ENCODE peak calls at places on chromosomes 1 and 21, in ten cellular contexts. One of them, this sample, is unnamed.

GRCh38 chr1:58580186-58580585 is 3.1 kb upstream of the TACSTD2 start:
- DNase-seq in AG04450: no peak
- DNase-seq in MM.1S: no peak
- DNase-seq in hepatocyte: no peak
- DNase-seq in CD4-positive, CD25-positive, alpha-beta regulatory T cell: no peak
- DNase-seq in mesenchymal stem cell: peak; percentile 35
- DNase-seq in upper lobe of right lung: no peak
- DNase-seq in HCT116: no peak
- DNase-seq in heart right ventricle: no peak
- DNase-seq in iPS DF 6.9: no peak
- DNase-seq in this sample: no peak

GRCh38 chr1:23246274-23246673 is 29.0 kb upstream of the HTR1D start:
- DNase-seq in MM.1S: no peak
- DNase-seq in heart right ventricle: no peak
- DNase-seq in iPS DF 6.9: no peak
- DNase-seq in AG04450: no peak
- DNase-seq in upper lobe of right lung: no peak
- DNase-seq in mesenchymal stem cell: no peak
- DNase-seq in HCT116: no peak
- DNase-seq in CD4-positive, CD25-positive, alpha-beta regulatory T cell: no peak
- DNase-seq in hepatocyte: no peak
- DNase-seq in this sample: no peak

GRCh38 chr1:68197891-68198290 is 34.4 kb downstream of the WLS start:
- DNase-seq in MM.1S: no peak
- DNase-seq in mesenchymal stem cell: peak; percentile 51
- DNase-seq in upper lobe of right lung: no peak
- DNase-seq in AG04450: no peak
- DNase-seq in iPS DF 6.9: no peak
- DNase-seq in heart right ventricle: no peak
- DNase-seq in CD4-positive, CD25-positive, alpha-beta regulatory T cell: no peak
- DNase-seq in HCT116: peak; percentile 38
- DNase-seq in hepatocyte: peak; percentile 63
- DNase-seq in this sample: no peak

GRCh38 chr1:203072002-203072607 is 13.7 kb downstream of the MYOG start:
- DNase-seq in mesenchymal stem cell: no peak
- DNase-seq in upper lobe of right lung: peak; percentile 16
- DNase-seq in MM.1S: no peak
- DNase-seq in heart right ventricle: no peak
- DNase-seq in HCT116: no peak
- DNase-seq in CD4-positive, CD25-positive, alpha-beta regulatory T cell: no peak
- DNase-seq in iPS DF 6.9: no peak
- DNase-seq in hepatocyte: no peak
- DNase-seq in AG04450: no peak
- DNase-seq in this sample: no peak

GRCh38 chr1:7561331-7561921 is 209.7 kb upstream of the VAMP3 start:
- DNase-seq in mesenchymal stem cell: peak; percentile 37
- DNase-seq in AG04450: no peak
- DNase-seq in HCT116: no peak
- DNase-seq in iPS DF 6.9: peak; percentile 58
- DNase-seq in hepatocyte: no peak
- DNase-seq in upper lobe of right lung: peak; percentile 63
- DNase-seq in CD4-positive, CD25-positive, alpha-beta regulatory T cell: no peak
- DNase-seq in heart right ventricle: no peak
- DNase-seq in MM.1S: no peak
- DNase-seq in this sample: no peak

GRCh38 chr1:204367193-204367858 is 7.6 kb upstream of the PLEKHA6 start:
- DNase-seq in upper lobe of right lung: no peak
- DNase-seq in HCT116: no peak
- DNase-seq in iPS DF 6.9: no peak
- DNase-seq in hepatocyte: no peak
- DNase-seq in MM.1S: no peak
- DNase-seq in CD4-positive, CD25-positive, alpha-beta regulatory T cell: no peak
- DNase-seq in AG04450: no peak
- DNase-seq in heart right ventricle: no peak
- DNase-seq in mesenchymal stem cell: no peak
- DNase-seq in this sample: no peak

GRCh38 chr1:218384576-218384975 is 39.4 kb downstream of the TGFB2 start:
- DNase-seq in hepatocyte: no peak
- DNase-seq in iPS DF 6.9: no peak
- DNase-seq in mesenchymal stem cell: peak; percentile 51
- DNase-seq in HCT116: no peak
- DNase-seq in CD4-positive, CD25-positive, alpha-beta regulatory T cell: no peak
- DNase-seq in MM.1S: no peak
- DNase-seq in heart right ventricle: no peak
- DNase-seq in upper lobe of right lung: no peak
- DNase-seq in AG04450: no peak
- DNase-seq in this sample: no peak

GRCh38 chr1:67479146-67479891 is 49.1 kb upstream of the SERBP1 start:
- DNase-seq in MM.1S: no peak
- DNase-seq in HCT116: no peak
- DNase-seq in AG04450: no peak
- DNase-seq in upper lobe of right lung: no peak
- DNase-seq in iPS DF 6.9: no peak
- DNase-seq in hepatocyte: peak; percentile 69
- DNase-seq in heart right ventricle: no peak
- DNase-seq in mesenchymal stem cell: no peak
- DNase-seq in CD4-positive, CD25-positive, alpha-beta regulatory T cell: no peak
- DNase-seq in this sample: peak; percentile 52

GRCh38 chr21:15289896-15290841 is 225.4 kb upstream of the NRIP1 start:
- DNase-seq in iPS DF 6.9: peak; percentile 31
- DNase-seq in CD4-positive, CD25-positive, alpha-beta regulatory T cell: no peak
- DNase-seq in heart right ventricle: peak; percentile 31
- DNase-seq in HCT116: no peak
- DNase-seq in hepatocyte: peak; percentile 62
- DNase-seq in upper lobe of right lung: peak; percentile 70
- DNase-seq in MM.1S: peak; percentile 91
- DNase-seq in mesenchymal stem cell: no peak
- DNase-seq in AG04450: no peak
- DNase-seq in this sample: peak; percentile 78

GRCh38 chr21:14740692-14741091 is 194.6 kb upstream of the SAMSN1 start:
- DNase-seq in upper lobe of right lung: no peak
- DNase-seq in heart right ventricle: no peak
- DNase-seq in hepatocyte: no peak
- DNase-seq in mesenchymal stem cell: no peak
- DNase-seq in AG04450: no peak
- DNase-seq in iPS DF 6.9: no peak
- DNase-seq in CD4-positive, CD25-positive, alpha-beta regulatory T cell: no peak
- DNase-seq in MM.1S: no peak
- DNase-seq in HCT116: no peak
- DNase-seq in this sample: no peak

GRCh38 chr1:193310569-193310968 is 124.2 kb upstream of the B3GALT2 start:
- DNase-seq in iPS DF 6.9: no peak
- DNase-seq in MM.1S: no peak
- DNase-seq in hepatocyte: peak; percentile 21
- DNase-seq in heart right ventricle: no peak
- DNase-seq in HCT116: no peak
- DNase-seq in AG04450: no peak
- DNase-seq in CD4-positive, CD25-positive, alpha-beta regulatory T cell: no peak
- DNase-seq in mesenchymal stem cell: no peak
- DNase-seq in upper lobe of right lung: no peak
- DNase-seq in this sample: no peak

GRCh38 chr1:156106624-156107488 is 7.7 kb upstream of the LMNA start:
- DNase-seq in hepatocyte: no peak
- DNase-seq in HCT116: no peak
- DNase-seq in iPS DF 6.9: no peak
- DNase-seq in AG04450: no peak
- DNase-seq in mesenchymal stem cell: peak; percentile 81
- DNase-seq in heart right ventricle: no peak
- DNase-seq in CD4-positive, CD25-positive, alpha-beta regulatory T cell: no peak
- DNase-seq in upper lobe of right lung: no peak
- DNase-seq in MM.1S: no peak
- DNase-seq in this sample: no peak
- H3K27ac ChIP-seq in hepatocyte: peak overlapping the region; percentile 99
- H3K27ac ChIP-seq in HCT116: peak overlapping the region; percentile 96
- H3K27ac ChIP-seq in iPS DF 6.9: no peak overlapping the region
- H3K27ac ChIP-seq in AG04450: peak overlapping the region; percentile 97
- H3K27ac ChIP-seq in mesenchymal stem cell: peak overlapping the region; percentile 33
- H3K27ac ChIP-seq in heart right ventricle: peak overlapping the region; percentile 95
- H3K27ac ChIP-seq in CD4-positive, CD25-positive, alpha-beta regulatory T cell: peak overlapping the region; percentile 99
- H3K27ac ChIP-seq in upper lobe of right lung: peak overlapping the region; percentile 97
- H3K27ac ChIP-seq in MM.1S: peak overlapping the region; percentile 82
- H3K27ac ChIP-seq in this sample: peak overlapping the region; percentile 97

GRCh38 chr1:182196897-182197546 is 135.5 kb upstream of the ZNF648 start:
- DNase-seq in mesenchymal stem cell: no peak
- DNase-seq in CD4-positive, CD25-positive, alpha-beta regulatory T cell: no peak
- DNase-seq in hepatocyte: no peak
- DNase-seq in MM.1S: no peak
- DNase-seq in iPS DF 6.9: no peak
- DNase-seq in upper lobe of right lung: no peak
- DNase-seq in AG04450: no peak
- DNase-seq in HCT116: no peak
- DNase-seq in heart right ventricle: no peak
- DNase-seq in this sample: no peak
- H3K27ac ChIP-seq in mesenchymal stem cell: no peak overlapping the region
- H3K27ac ChIP-seq in CD4-positive, CD25-positive, alpha-beta regulatory T cell: no peak overlapping the region
- H3K27ac ChIP-seq in hepatocyte: peak overlapping the region; percentile 37
- H3K27ac ChIP-seq in MM.1S: no peak overlapping the region
- H3K27ac ChIP-seq in iPS DF 6.9: no peak overlapping the region
- H3K27ac ChIP-seq in upper lobe of right lung: peak overlapping the region; percentile 34
- H3K27ac ChIP-seq in AG04450: no peak overlapping the region
- H3K27ac ChIP-seq in HCT116: no peak overlapping the region
- H3K27ac ChIP-seq in heart right ventricle: no peak overlapping the region
- H3K27ac ChIP-seq in this sample: no peak overlapping the region

GRCh38 chr1:234607091-234608025 is 2.6 kb downstream of the IRF2BP2 start:
- DNase-seq in mesenchymal stem cell: peak; percentile 77
- DNase-seq in heart right ventricle: peak; percentile 41
- DNase-seq in hepatocyte: no peak
- DNase-seq in CD4-positive, CD25-positive, alpha-beta regulatory T cell: peak; percentile 43
- DNase-seq in HCT116: no peak
- DNase-seq in iPS DF 6.9: no peak
- DNase-seq in AG04450: no peak
- DNase-seq in MM.1S: peak; percentile 69
- DNase-seq in upper lobe of right lung: peak; percentile 74
- DNase-seq in this sample: peak; percentile 48

GRCh38 chr1:234608026-234608719 is 1.8 kb downstream of the IRF2BP2 start:
- DNase-seq in upper lobe of right lung: peak; percentile 86
- DNase-seq in hepatocyte: peak; percentile 87
- DNase-seq in heart right ventricle: peak; percentile 70
- DNase-seq in mesenchymal stem cell: peak; percentile 95
- DNase-seq in HCT116: no peak
- DNase-seq in MM.1S: peak; percentile 92
- DNase-seq in iPS DF 6.9: no peak
- DNase-seq in CD4-positive, CD25-positive, alpha-beta regulatory T cell: peak; percentile 83
- DNase-seq in AG04450: no peak
- DNase-seq in this sample: peak; percentile 81

GRCh38 chr1:234610061-234610581 is at the start of gene IRF2BP2:
- DNase-seq in upper lobe of right lung: peak; percentile 92
- DNase-seq in MM.1S: peak; percentile 89
- DNase-seq in hepatocyte: peak; percentile 95
- DNase-seq in CD4-positive, CD25-positive, alpha-beta regulatory T cell: peak; percentile 86
- DNase-seq in HCT116: peak; percentile 63
- DNase-seq in iPS DF 6.9: no peak
- DNase-seq in AG04450: no peak
- DNase-seq in heart right ventricle: peak; percentile 85
- DNase-seq in mesenchymal stem cell: peak; percentile 84
- DNase-seq in this sample: peak; percentile 83

GRCh38 chr1:234609528-234610042 is 393 bp downstream of the IRF2BP2 start:
- DNase-seq in iPS DF 6.9: no peak
- DNase-seq in heart right ventricle: peak; percentile 37
- DNase-seq in HCT116: no peak
- DNase-seq in AG04450: no peak
- DNase-seq in CD4-positive, CD25-positive, alpha-beta regulatory T cell: no peak
- DNase-seq in upper lobe of right lung: no peak
- DNase-seq in MM.1S: peak; percentile 25
- DNase-seq in mesenchymal stem cell: no peak
- DNase-seq in hepatocyte: no peak
- DNase-seq in this sample: no peak

DNA sequence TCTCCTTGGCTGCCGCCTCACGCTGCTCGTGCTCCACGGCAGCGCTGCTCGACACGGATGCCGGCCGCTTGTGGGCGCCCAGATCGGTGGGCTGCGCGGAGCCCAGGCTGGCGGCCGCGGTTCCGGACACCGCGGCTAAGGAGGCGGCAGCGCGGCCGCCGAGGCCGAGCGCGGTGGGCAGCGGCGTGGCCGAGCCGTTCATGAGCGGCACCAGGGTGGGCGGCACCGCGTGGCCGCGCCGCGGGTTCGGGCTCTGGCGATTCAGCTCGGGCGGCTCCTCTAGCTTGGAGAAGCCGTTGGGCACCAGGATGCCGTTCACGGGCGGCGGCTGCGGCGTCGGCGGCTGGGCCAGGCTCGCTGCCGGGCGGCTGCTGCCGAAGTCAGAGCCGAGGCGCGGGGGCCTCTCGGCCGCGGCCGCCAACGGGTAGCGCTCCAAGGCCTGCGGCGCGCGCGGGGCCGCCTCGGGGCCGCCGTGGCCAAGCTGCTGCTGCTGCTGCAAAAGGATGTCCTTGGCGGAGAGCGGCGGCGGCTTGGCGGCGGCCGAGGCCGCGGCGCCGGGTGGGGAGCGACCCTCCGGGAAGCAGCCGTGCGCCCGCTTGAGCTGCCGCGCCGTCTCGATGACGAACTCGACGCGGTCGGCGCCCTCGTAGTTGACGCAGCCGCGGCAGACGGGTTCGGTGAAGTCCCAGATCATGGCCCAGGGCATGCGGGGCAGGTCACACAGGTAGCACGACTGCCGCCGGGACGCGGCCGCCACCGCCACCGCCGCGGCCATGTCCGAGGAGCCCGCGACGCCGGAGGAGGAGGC is 1.1 kb downstream of the IRF2BP2 start:
- DNase-seq in MM.1S: peak; percentile 73
- DNase-seq in CD4-positive, CD25-positive, alpha-beta regulatory T cell: peak; percentile 77
- DNase-seq in hepatocyte: peak; percentile 76
- DNase-seq in mesenchymal stem cell: peak; percentile 63
- DNase-seq in heart right ventricle: peak; percentile 62
- DNase-seq in HCT116: no peak
- DNase-seq in iPS DF 6.9: no peak
- DNase-seq in upper lobe of right lung: peak; percentile 83
- DNase-seq in AG04450: no peak
- DNase-seq in this sample: peak; percentile 89
- H3K27ac ChIP-seq in MM.1S: peak overlapping the region; percentile 96
- H3K27ac ChIP-seq in CD4-positive, CD25-positive, alpha-beta regulatory T cell: peak overlapping the region; percentile 98
- H3K27ac ChIP-seq in hepatocyte: peak overlapping the region; percentile 99
- H3K27ac ChIP-seq in mesenchymal stem cell: peak overlapping the region; percentile 68
- H3K27ac ChIP-seq in heart right ventricle: peak overlapping the region; percentile 99
- H3K27ac ChIP-seq in HCT116: peak overlapping the region; percentile 89
- H3K27ac ChIP-seq in iPS DF 6.9: no peak overlapping the region
- H3K27ac ChIP-seq in upper lobe of right lung: peak overlapping the region; percentile 99
- H3K27ac ChIP-seq in AG04450: peak overlapping the region; percentile 93
- H3K27ac ChIP-seq in this sample: peak overlapping the region; percentile 99

DNA sequence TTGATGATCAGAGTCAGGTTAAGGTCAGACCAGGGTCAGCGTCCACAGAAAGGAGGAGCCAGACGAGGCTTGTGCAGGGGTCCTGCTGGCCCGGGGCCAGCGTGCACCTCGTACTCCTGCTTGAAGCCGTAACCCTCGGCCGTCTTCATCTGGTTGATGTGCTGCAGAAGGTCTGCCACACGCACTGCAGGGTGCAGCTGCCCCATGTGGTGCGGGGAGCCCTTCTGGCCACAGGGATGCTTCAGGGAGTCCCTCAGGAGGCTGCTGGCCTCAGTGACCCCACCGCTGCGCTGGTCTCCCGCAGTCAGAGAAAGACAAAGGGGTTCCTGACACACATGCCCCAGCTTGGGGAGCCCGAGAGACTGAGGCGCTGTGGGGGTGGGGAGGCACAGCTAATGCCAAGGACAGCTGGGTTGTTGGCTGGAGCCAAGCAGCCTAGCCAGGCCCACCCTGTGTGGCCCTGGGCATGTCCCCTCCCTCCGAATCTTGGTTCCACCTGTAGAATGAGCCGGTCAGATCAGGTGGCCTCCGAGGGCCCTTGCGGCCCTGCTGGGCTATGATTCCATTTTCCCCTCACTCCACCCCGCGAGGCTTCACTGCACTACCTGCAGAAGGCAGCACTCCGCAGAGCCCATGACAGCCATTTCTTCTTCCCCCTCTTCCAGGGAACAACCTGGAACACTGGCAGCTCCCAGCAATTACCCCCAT is 251.9 kb downstream of the PTPRU start:
- DNase-seq in HCT116: no peak
- DNase-seq in mesenchymal stem cell: no peak
- DNase-seq in CD4-positive, CD25-positive, alpha-beta regulatory T cell: no peak
- DNase-seq in MM.1S: no peak
- DNase-seq in upper lobe of right lung: no peak
- DNase-seq in hepatocyte: no peak
- DNase-seq in heart right ventricle: no peak
- DNase-seq in iPS DF 6.9: no peak
- DNase-seq in AG04450: no peak
- DNase-seq in this sample: no peak
- H3K27ac ChIP-seq in HCT116: no peak overlapping the region
- H3K27ac ChIP-seq in mesenchymal stem cell: no peak overlapping the region
- H3K27ac ChIP-seq in CD4-positive, CD25-positive, alpha-beta regulatory T cell: no peak overlapping the region
- H3K27ac ChIP-seq in MM.1S: no peak overlapping the region
- H3K27ac ChIP-seq in upper lobe of right lung: no peak overlapping the region
- H3K27ac ChIP-seq in hepatocyte: no peak overlapping the region
- H3K27ac ChIP-seq in heart right ventricle: no peak overlapping the region
- H3K27ac ChIP-seq in iPS DF 6.9: no peak overlapping the region
- H3K27ac ChIP-seq in AG04450: no peak overlapping the region
- H3K27ac ChIP-seq in this sample: no peak overlapping the region

This sample was measured in pancreas.